ENCODE peak calls at places on chromosomes 2 and 18, in ten cellular contexts. C is activated naive CD8-positive, alpha-beta T cell treated with anti-CD3 and anti-CD28 coated beads, Interleukin-2, amount 10 ng/mL, durations not matched to agents 7 days and 5 days; G is activated T-helper 1 cell treated with anti-CD3 and anti-CD28 coated beads, Interleukin-12 subunit alpha, Interleukin-12 subunit beta, Interleukin-2, Interleukin-4 antibody, amounts not matched to agents 30 ng/mL and 10 ng/mL and 1 ng/mL, durations not matched to agents 14 hours and 24 hours and 36 hours; B is AG20443; D is stimulated activated naive CD8-positive, alpha-beta T cell treated with anti-CD3 and anti-CD28 coated beads, Interleukin-15, amount 100 ng/mL, for 72 hours; U is pulmonary artery endothelial cell; P is type B pancreatic cell; L is nephron progenitor cell; J is germinal center; O is A549. T is an unnamed sample.
A peak's percentile ranks its signal among the peaks of the same experiment; 100 is the strongest.

GRCh38 chr2:132670961-132671781 is 1.2 kb upstream of the LYPD1 start:
- DNase-seq in L (peak; percentile 37), U (peak; percentile 78), G (no peak), O (peak; percentile 67), D (no peak), P (peak; percentile 71), B (peak; percentile 23), C (no peak), J (no peak), T (peak; percentile 52)

GRCh38 chr18:49778826-49779465 is 34.4 kb downstream of the ACAA2 start:
- DNase-seq in C (no peak), U (no peak), L (no peak), J (no peak), P (no peak), O (no peak), B (no peak), D (no peak), G (no peak), T (no peak)

GRCh38 chr2:128622916-128623620 is 304.4 kb upstream of the HS6ST1 start:
- DNase-seq in B (no peak), U (no peak), P (no peak), D (no peak), O (no peak), J (no peak), G (no peak), C (no peak), L (no peak), T (no peak)

GRCh38 chr2:109148347-109148746 is 19.3 kb downstream of the SH3RF3 start:
- DNase-seq in O (no peak), D (no peak), G (no peak), P (no peak), L (no peak), U (no peak), B (peak; percentile 64), J (no peak), C (no peak), T (no peak)

GRCh38 chr2:75432761-75433361 is 127.9 kb downstream of the EVA1A start:
- DNase-seq in L (no peak), J (peak; percentile 14), O (no peak), U (no peak), B (peak; percentile 13), C (no peak), D (no peak), G (no peak), P (no peak), T (no peak)

GRCh38 chr2:127154985-127155650 is 48.2 kb upstream of the BIN1 start:
- DNase-seq in U (no peak), C (no peak), L (no peak), G (no peak), O (no peak), B (peak; percentile 46), D (no peak), J (no peak), P (peak; percentile 31), T (no peak)

GRCh38 chr2:72131916-72132841 is 15.5 kb downstream of the CYP26B1 start:
- DNase-seq in C (no peak), P (peak; percentile 66), J (no peak), O (no peak), L (no peak), G (no peak), B (no peak), U (no peak), D (no peak), T (no peak)

GRCh38 chr2:11067221-11068078 is 87.8 kb upstream of the SLC66A3 start:
- DNase-seq in D (no peak), C (no peak), B (no peak), P (no peak), L (no peak), G (no peak), U (no peak), J (no peak), O (no peak), T (no peak)

GRCh38 chr2:108938069-108938710 is 50.8 kb downstream of the EDAR start:
- DNase-seq in P (no peak), L (no peak), U (no peak), D (no peak), C (no peak), J (no peak), B (no peak), G (no peak), O (no peak), T (no peak)

GRCh38 chr2:17851731-17852585 is 26.5 kb upstream of the KCNS3 start:
- DNase-seq in B (peak; percentile 86), D (peak; percentile 11), P (no peak), G (peak; percentile 7), U (no peak), C (peak; percentile 35), J (peak; percentile 63), O (peak; percentile 64), L (peak; percentile 63), T (peak; percentile 72)